ENCODE peak calls at places on chromosomes 11 and 22, in ten cellular contexts. One of them, this sample, is unnamed.

GRCh38 chr11:57978686-57979531 is 44.8 kb upstream of the OR9Q1 start:
- DNase-seq in foreskin fibroblast: no peak
- DNase-seq in fibroblast of pulmonary artery: no peak
- DNase-seq in transverse colon: no peak
- DNase-seq in AG04450: no peak
- DNase-seq in fibroblast of lung: no peak
- DNase-seq in hepatocyte: no peak
- DNase-seq in ascending aorta: no peak
- DNase-seq in PC-9: no peak
- DNase-seq in lower leg skin: no peak
- DNase-seq in this sample: peak

GRCh38 chr22:41052661-41053490 is 39.5 kb upstream of the EP300 start:
- DNase-seq in foreskin fibroblast: peak
- DNase-seq in fibroblast of pulmonary artery: peak
- DNase-seq in transverse colon: no peak
- DNase-seq in AG04450: peak
- DNase-seq in fibroblast of lung: peak
- DNase-seq in hepatocyte: peak
- DNase-seq in ascending aorta: no peak
- DNase-seq in PC-9: peak
- DNase-seq in lower leg skin: no peak
- DNase-seq in this sample: peak

GRCh38 chr11:1876361-1877063 is 15.2 kb downstream of the PRR33 start:
- DNase-seq in foreskin fibroblast: no peak
- DNase-seq in fibroblast of pulmonary artery: peak
- DNase-seq in transverse colon: peak
- DNase-seq in AG04450: no peak
- DNase-seq in fibroblast of lung: peak
- DNase-seq in hepatocyte: peak
- DNase-seq in ascending aorta: no peak
- DNase-seq in PC-9: no peak
- DNase-seq in lower leg skin: no peak
- DNase-seq in this sample: no peak

GRCh38 chr11:39664023-39664422 is 1795.4 kb downstream of the LRRC4C start:
- DNase-seq in foreskin fibroblast: no peak
- DNase-seq in fibroblast of pulmonary artery: no peak
- DNase-seq in transverse colon: no peak
- DNase-seq in AG04450: no peak
- DNase-seq in fibroblast of lung: no peak
- DNase-seq in hepatocyte: no peak
- DNase-seq in ascending aorta: no peak
- DNase-seq in PC-9: no peak
- DNase-seq in lower leg skin: no peak
- DNase-seq in this sample: no peak

GRCh38 chr22:43955883-43956286 is 643 bp downstream of the SAMM50 start:
- DNase-seq in foreskin fibroblast: peak
- DNase-seq in fibroblast of pulmonary artery: peak
- DNase-seq in transverse colon: no peak
- DNase-seq in AG04450: no peak
- DNase-seq in fibroblast of lung: peak
- DNase-seq in hepatocyte: no peak
- DNase-seq in ascending aorta: no peak
- DNase-seq in PC-9: no peak
- DNase-seq in lower leg skin: no peak
- DNase-seq in this sample: no peak

GRCh38 chr11:14288189-14288935 is 70.6 kb downstream of the RRAS2 start:
- DNase-seq in foreskin fibroblast: peak
- DNase-seq in fibroblast of pulmonary artery: peak
- DNase-seq in transverse colon: no peak
- DNase-seq in AG04450: peak
- DNase-seq in fibroblast of lung: peak
- DNase-seq in hepatocyte: no peak
- DNase-seq in ascending aorta: no peak
- DNase-seq in PC-9: peak
- DNase-seq in lower leg skin: no peak
- DNase-seq in this sample: peak

GRCh38 chr22:50715250-50715649 is 22.8 kb upstream of the ACR start:
- DNase-seq in foreskin fibroblast: no peak
- DNase-seq in fibroblast of pulmonary artery: no peak
- DNase-seq in transverse colon: no peak
- DNase-seq in AG04450: no peak
- DNase-seq in fibroblast of lung: no peak
- DNase-seq in hepatocyte: no peak
- DNase-seq in ascending aorta: no peak
- DNase-seq in PC-9: no peak
- DNase-seq in lower leg skin: no peak
- DNase-seq in this sample: no peak

GRCh38 chr22:21042978-21043855 is 2.5 kb upstream of the LRRC74B start:
- DNase-seq in foreskin fibroblast: no peak
- DNase-seq in fibroblast of pulmonary artery: no peak
- DNase-seq in transverse colon: peak
- DNase-seq in AG04450: no peak
- DNase-seq in fibroblast of lung: no peak
- DNase-seq in hepatocyte: no peak
- DNase-seq in ascending aorta: no peak
- DNase-seq in PC-9: peak
- DNase-seq in lower leg skin: no peak
- DNase-seq in this sample: no peak

GRCh38 chr11:126159719-126160344 is 51.6 kb downstream of the RPUSD4 start:
- DNase-seq in foreskin fibroblast: no peak
- DNase-seq in fibroblast of pulmonary artery: no peak
- DNase-seq in transverse colon: no peak
- DNase-seq in AG04450: no peak
- DNase-seq in fibroblast of lung: no peak
- DNase-seq in hepatocyte: no peak
- DNase-seq in ascending aorta: no peak
- DNase-seq in PC-9: no peak
- DNase-seq in lower leg skin: no peak
- DNase-seq in this sample: no peak

GRCh38 chr11:21460082-21460481 is 732.8 kb upstream of the ANO5 start:
- DNase-seq in foreskin fibroblast: no peak
- DNase-seq in fibroblast of pulmonary artery: no peak
- DNase-seq in transverse colon: no peak
- DNase-seq in AG04450: no peak
- DNase-seq in fibroblast of lung: no peak
- DNase-seq in hepatocyte: no peak
- DNase-seq in ascending aorta: no peak
- DNase-seq in PC-9: no peak
- DNase-seq in lower leg skin: no peak
- DNase-seq in this sample: peak

GRCh38 chr11:118622376-118623290 is 15.2 kb downstream of the PHLDB1 start:
- DNase-seq in foreskin fibroblast: peak
- DNase-seq in fibroblast of pulmonary artery: peak
- DNase-seq in transverse colon: no peak
- DNase-seq in AG04450: no peak
- DNase-seq in fibroblast of lung: peak
- DNase-seq in hepatocyte: no peak
- DNase-seq in ascending aorta: peak
- DNase-seq in PC-9: peak
- DNase-seq in lower leg skin: peak
- DNase-seq in this sample: peak

GRCh38 chr22:47605441-47605840 is 843.0 kb downstream of the TBC1D22A start:
- DNase-seq in foreskin fibroblast: no peak
- DNase-seq in fibroblast of pulmonary artery: no peak
- DNase-seq in transverse colon: no peak
- DNase-seq in AG04450: no peak
- DNase-seq in fibroblast of lung: no peak
- DNase-seq in hepatocyte: no peak
- DNase-seq in ascending aorta: peak
- DNase-seq in PC-9: no peak
- DNase-seq in lower leg skin: no peak
- DNase-seq in this sample: no peak

GRCh38 chr11:61697093-61697492 is 16.9 kb downstream of the DAGLA start:
- DNase-seq in foreskin fibroblast: no peak
- DNase-seq in fibroblast of pulmonary artery: no peak
- DNase-seq in transverse colon: no peak
- DNase-seq in AG04450: no peak
- DNase-seq in fibroblast of lung: no peak
- DNase-seq in hepatocyte: no peak
- DNase-seq in ascending aorta: no peak
- DNase-seq in PC-9: peak
- DNase-seq in lower leg skin: no peak
- DNase-seq in this sample: peak

DNA sequence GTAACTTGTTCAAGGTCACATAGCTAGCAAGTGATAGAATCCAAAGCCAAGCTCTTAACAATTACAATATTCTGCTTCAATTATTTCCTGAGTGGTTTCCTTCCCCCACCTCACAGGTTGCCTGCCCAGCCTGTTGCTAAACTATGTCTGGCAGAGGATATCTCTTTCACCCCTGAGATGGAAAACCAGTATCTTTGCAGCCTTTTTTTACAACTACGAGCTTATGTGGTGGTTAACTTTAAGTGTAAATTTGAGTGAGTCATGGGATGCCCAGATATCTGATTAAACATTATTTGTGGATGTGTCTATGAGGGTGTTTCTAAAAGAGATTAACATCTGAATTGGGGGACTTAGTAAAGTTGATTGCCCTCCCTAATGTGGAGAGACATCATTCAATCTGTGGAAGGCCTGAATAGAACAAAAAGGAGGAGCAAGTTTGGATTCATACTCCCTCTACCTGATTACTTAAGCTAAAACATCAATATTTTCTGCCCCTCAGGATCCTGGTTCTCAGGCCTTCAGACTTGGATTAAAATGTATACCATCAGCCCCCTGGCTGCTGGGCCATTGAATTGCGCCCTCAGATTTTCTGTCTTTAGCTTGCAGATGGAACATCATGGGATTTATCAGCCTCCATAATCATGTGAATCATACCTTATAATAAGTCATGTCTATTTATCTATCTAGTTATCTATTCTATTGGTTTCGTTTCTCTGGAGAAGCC is 911.9 kb downstream of the METTL15 start:
- DNase-seq in foreskin fibroblast: no peak
- DNase-seq in fibroblast of pulmonary artery: peak
- DNase-seq in transverse colon: no peak
- DNase-seq in AG04450: no peak
- DNase-seq in fibroblast of lung: peak
- DNase-seq in hepatocyte: peak
- DNase-seq in ascending aorta: no peak
- DNase-seq in PC-9: no peak
- DNase-seq in lower leg skin: no peak
- DNase-seq in this sample: peak
- TF ChIP-seq CTCF in foreskin fibroblast: peak
- TF ChIP-seq CTCF in fibroblast of pulmonary artery: peak
- TF ChIP-seq CTCF in transverse colon: no peak
- TF ChIP-seq CTCF in AG04450: peak
- TF ChIP-seq CTCF in fibroblast of lung: peak
- TF ChIP-seq CTCF in hepatocyte: peak
- TF ChIP-seq CTCF in ascending aorta: no peak
- TF ChIP-seq CTCF in PC-9: peak
- TF ChIP-seq CTCF in lower leg skin: no peak
- TF ChIP-seq CTCF in this sample: peak

GRCh38 chr11:110011595-110011994 is 81.6 kb upstream of the ZC3H12C start:
- DNase-seq in foreskin fibroblast: no peak
- DNase-seq in fibroblast of pulmonary artery: no peak
- DNase-seq in transverse colon: no peak
- DNase-seq in AG04450: no peak
- DNase-seq in fibroblast of lung: no peak
- DNase-seq in hepatocyte: no peak
- DNase-seq in ascending aorta: no peak
- DNase-seq in PC-9: no peak
- DNase-seq in lower leg skin: no peak
- DNase-seq in this sample: no peak

GRCh38 chr11:110019659-110020058 is 73.5 kb upstream of the ZC3H12C start:
- DNase-seq in foreskin fibroblast: no peak
- DNase-seq in fibroblast of pulmonary artery: no peak
- DNase-seq in transverse colon: no peak
- DNase-seq in AG04450: no peak
- DNase-seq in fibroblast of lung: no peak
- DNase-seq in hepatocyte: no peak
- DNase-seq in ascending aorta: no peak
- DNase-seq in PC-9: no peak
- DNase-seq in lower leg skin: no peak
- DNase-seq in this sample: no peak

DNA sequence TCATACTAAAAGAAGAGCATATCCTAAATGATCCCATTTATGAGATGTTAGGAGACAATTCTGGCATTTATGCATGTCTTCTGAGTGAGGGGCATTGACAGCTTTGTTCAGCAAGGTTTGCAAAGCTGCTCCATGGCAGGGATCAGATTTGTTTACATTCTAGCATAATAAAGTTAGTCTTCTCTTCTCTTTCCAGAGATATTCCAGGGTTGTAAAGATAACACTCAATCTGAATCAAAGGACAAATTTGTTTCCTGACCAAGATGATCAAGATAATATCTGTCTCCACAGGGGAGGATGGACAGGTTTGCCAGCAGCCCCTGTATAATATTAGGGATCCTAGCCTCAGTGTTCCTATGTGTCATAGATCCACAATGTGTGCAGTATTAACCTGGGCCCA is 77.5 kb upstream of the ZC3H12C start:
- DNase-seq in foreskin fibroblast: no peak
- DNase-seq in fibroblast of pulmonary artery: no peak
- DNase-seq in transverse colon: no peak
- DNase-seq in AG04450: no peak
- DNase-seq in fibroblast of lung: no peak
- DNase-seq in hepatocyte: no peak
- DNase-seq in ascending aorta: no peak
- DNase-seq in PC-9: no peak
- DNase-seq in lower leg skin: no peak
- DNase-seq in this sample: no peak
- H3K4me3 ChIP-seq in foreskin fibroblast: no peak
- H3K4me3 ChIP-seq in fibroblast of pulmonary artery: no peak
- H3K4me3 ChIP-seq in transverse colon: no peak
- H3K4me3 ChIP-seq in AG04450: no peak
- H3K4me3 ChIP-seq in fibroblast of lung: no peak
- H3K4me3 ChIP-seq in hepatocyte: no peak
- H3K4me3 ChIP-seq in ascending aorta: no peak
- H3K4me3 ChIP-seq in PC-9: no peak
- H3K4me3 ChIP-seq in lower leg skin: no peak
- H3K4me3 ChIP-seq in this sample: no peak

DNA sequence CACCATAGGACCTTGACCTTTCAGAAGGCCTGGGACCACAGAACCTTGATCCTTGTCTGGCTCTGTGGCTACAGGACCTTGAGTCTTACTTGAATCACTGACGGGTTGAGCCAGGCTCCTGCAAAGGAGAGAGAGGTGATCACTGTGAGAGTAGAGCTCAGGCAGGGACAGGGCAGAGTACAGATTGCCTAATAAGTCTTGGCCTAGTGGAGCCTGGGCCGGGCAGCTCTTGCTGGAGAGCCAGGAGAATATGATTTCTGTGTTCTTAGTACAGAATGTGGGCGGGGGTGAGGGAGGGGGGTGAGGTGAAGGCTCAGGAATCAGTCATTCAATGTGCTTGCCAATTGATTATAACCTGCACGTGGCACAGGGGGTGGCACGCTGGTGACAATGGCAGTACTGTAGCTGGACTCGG is 26.0 kb downstream of the SERPINH1 start:
- DNase-seq in foreskin fibroblast: no peak
- DNase-seq in fibroblast of pulmonary artery: no peak
- DNase-seq in transverse colon: no peak
- DNase-seq in AG04450: no peak
- DNase-seq in fibroblast of lung: no peak
- DNase-seq in hepatocyte: peak
- DNase-seq in ascending aorta: no peak
- DNase-seq in PC-9: no peak
- DNase-seq in lower leg skin: no peak
- DNase-seq in this sample: no peak
- TF ChIP-seq CTCF in foreskin fibroblast: no peak
- TF ChIP-seq CTCF in fibroblast of pulmonary artery: no peak
- TF ChIP-seq CTCF in transverse colon: no peak
- TF ChIP-seq CTCF in AG04450: no peak
- TF ChIP-seq CTCF in fibroblast of lung: no peak
- TF ChIP-seq CTCF in hepatocyte: no peak
- TF ChIP-seq CTCF in ascending aorta: no peak
- TF ChIP-seq CTCF in PC-9: no peak
- TF ChIP-seq CTCF in lower leg skin: no peak
- TF ChIP-seq CTCF in this sample: no peak

GRCh38 chr22:42285604-42286003 is 15.2 kb upstream of the TCF20 start:
- DNase-seq in foreskin fibroblast: no peak
- DNase-seq in fibroblast of pulmonary artery: no peak
- DNase-seq in transverse colon: no peak
- DNase-seq in AG04450: no peak
- DNase-seq in fibroblast of lung: no peak
- DNase-seq in hepatocyte: no peak
- DNase-seq in ascending aorta: no peak
- DNase-seq in PC-9: no peak
- DNase-seq in lower leg skin: no peak
- DNase-seq in this sample: no peak
- H3K4me3 ChIP-seq in foreskin fibroblast: no peak
- H3K4me3 ChIP-seq in fibroblast of pulmonary artery: no peak
- H3K4me3 ChIP-seq in transverse colon: no peak
- H3K4me3 ChIP-seq in AG04450: no peak
- H3K4me3 ChIP-seq in fibroblast of lung: no peak
- H3K4me3 ChIP-seq in hepatocyte: no peak
- H3K4me3 ChIP-seq in ascending aorta: no peak
- H3K4me3 ChIP-seq in PC-9: no peak
- H3K4me3 ChIP-seq in lower leg skin: no peak
- H3K4me3 ChIP-seq in this sample: no peak

This sample was measured in bronchial epithelial cell.